ENCODE peak calls at places on chromosomes 7 and 10, in nine cellular contexts. One of them, this sample, is unnamed.

GRCh38 chr7:76191783-76192240 is 9.9 kb upstream of the SRRM3 start:
- DNase-seq in psoas muscle: no peak
- DNase-seq in HFF-Myc: peak; percentile 40
- DNase-seq in CD8-positive, alpha-beta memory T cell: no peak
- DNase-seq in cardiac muscle cell: peak; percentile 12
- DNase-seq in vagina: no peak
- DNase-seq in skeletal muscle cell: no peak
- DNase-seq in GM23338: peak; percentile 93
- DNase-seq in transverse colon: no peak
- DNase-seq in this sample: peak; percentile 84

GRCh38 chr10:86536294-86536861 is 14.8 kb upstream of the WAPL start:
- DNase-seq in cardiac muscle cell: no peak
- DNase-seq in vagina: no peak
- DNase-seq in psoas muscle: no peak
- DNase-seq in transverse colon: peak; percentile 13
- DNase-seq in skeletal muscle cell: no peak
- DNase-seq in HFF-Myc: no peak
- DNase-seq in CD8-positive, alpha-beta memory T cell: peak; percentile 74
- DNase-seq in GM23338: peak; percentile 75
- DNase-seq in this sample: peak; percentile 90

GRCh38 chr7:117114272-117114671 is 161.0 kb downstream of the ST7 start:
- DNase-seq in skeletal muscle cell: no peak
- DNase-seq in psoas muscle: no peak
- DNase-seq in HFF-Myc: no peak
- DNase-seq in vagina: no peak
- DNase-seq in CD8-positive, alpha-beta memory T cell: no peak
- DNase-seq in cardiac muscle cell: no peak
- DNase-seq in transverse colon: no peak
- DNase-seq in GM23338: no peak
- DNase-seq in this sample: no peak

GRCh38 chr10:84452006-84452405 is 123.6 kb downstream of the CCSER2 start:
- DNase-seq in GM23338: peak; percentile 26
- DNase-seq in cardiac muscle cell: no peak
- DNase-seq in vagina: no peak
- DNase-seq in psoas muscle: no peak
- DNase-seq in transverse colon: no peak
- DNase-seq in CD8-positive, alpha-beta memory T cell: no peak
- DNase-seq in skeletal muscle cell: no peak
- DNase-seq in HFF-Myc: no peak
- DNase-seq in this sample: no peak

GRCh38 chr7:127683776-127684681 is 32.0 kb downstream of the SND1 start:
- DNase-seq in CD8-positive, alpha-beta memory T cell: no peak
- DNase-seq in vagina: no peak
- DNase-seq in transverse colon: no peak
- DNase-seq in GM23338: peak; percentile 82
- DNase-seq in cardiac muscle cell: no peak
- DNase-seq in psoas muscle: no peak
- DNase-seq in skeletal muscle cell: peak; percentile 60
- DNase-seq in HFF-Myc: no peak
- DNase-seq in this sample: peak; percentile 6

GRCh38 chr10:119608316-119609155 is 11.8 kb upstream of the TIAL1 start:
- DNase-seq in skeletal muscle cell: no peak
- DNase-seq in HFF-Myc: no peak
- DNase-seq in vagina: no peak
- DNase-seq in cardiac muscle cell: peak; percentile 56
- DNase-seq in CD8-positive, alpha-beta memory T cell: no peak
- DNase-seq in psoas muscle: peak; percentile 78
- DNase-seq in GM23338: peak; percentile 73
- DNase-seq in transverse colon: peak; percentile 42
- DNase-seq in this sample: peak; percentile 43

GRCh38 chr10:97022616-97023015 is 163.1 kb downstream of the SLIT1 start:
- DNase-seq in GM23338: no peak
- DNase-seq in HFF-Myc: no peak
- DNase-seq in cardiac muscle cell: no peak
- DNase-seq in CD8-positive, alpha-beta memory T cell: no peak
- DNase-seq in skeletal muscle cell: no peak
- DNase-seq in transverse colon: no peak
- DNase-seq in psoas muscle: no peak
- DNase-seq in vagina: no peak
- DNase-seq in this sample: no peak

GRCh38 chr10:97842658-97843295 is 6.9 kb upstream of the GOLGA7B start:
- DNase-seq in transverse colon: no peak
- DNase-seq in skeletal muscle cell: no peak
- DNase-seq in psoas muscle: no peak
- DNase-seq in vagina: no peak
- DNase-seq in CD8-positive, alpha-beta memory T cell: no peak
- DNase-seq in GM23338: no peak
- DNase-seq in cardiac muscle cell: no peak
- DNase-seq in HFF-Myc: no peak
- DNase-seq in this sample: no peak

GRCh38 chr7:1899201-1899600 is 229.1 kb downstream of the ELFN1 start:
- DNase-seq in cardiac muscle cell: no peak
- DNase-seq in skeletal muscle cell: peak; percentile 60
- DNase-seq in HFF-Myc: no peak
- DNase-seq in GM23338: no peak
- DNase-seq in vagina: no peak
- DNase-seq in CD8-positive, alpha-beta memory T cell: no peak
- DNase-seq in transverse colon: no peak
- DNase-seq in psoas muscle: peak; percentile 83
- DNase-seq in this sample: no peak

GRCh38 chr7:101216860-101217387 is 457 bp downstream of the PLOD3 start:
- DNase-seq in CD8-positive, alpha-beta memory T cell: no peak
- DNase-seq in HFF-Myc: no peak
- DNase-seq in GM23338: peak; percentile 58
- DNase-seq in cardiac muscle cell: peak; percentile 22
- DNase-seq in transverse colon: no peak
- DNase-seq in vagina: no peak
- DNase-seq in skeletal muscle cell: no peak
- DNase-seq in psoas muscle: no peak
- DNase-seq in this sample: no peak

GRCh38 chr7:117844678-117845077 is 28.6 kb downstream of the CTTNBP2 start:
- DNase-seq in psoas muscle: no peak
- DNase-seq in vagina: no peak
- DNase-seq in transverse colon: no peak
- DNase-seq in HFF-Myc: no peak
- DNase-seq in skeletal muscle cell: no peak
- DNase-seq in cardiac muscle cell: no peak
- DNase-seq in CD8-positive, alpha-beta memory T cell: no peak
- DNase-seq in GM23338: no peak
- DNase-seq in this sample: no peak

GRCh38 chr7:98217623-98218582 is 6.7 kb downstream of the BHLHA15 start:
- DNase-seq in transverse colon: no peak
- DNase-seq in skeletal muscle cell: no peak
- DNase-seq in vagina: no peak
- DNase-seq in cardiac muscle cell: no peak
- DNase-seq in psoas muscle: peak; percentile 46
- DNase-seq in CD8-positive, alpha-beta memory T cell: no peak
- DNase-seq in HFF-Myc: no peak
- DNase-seq in GM23338: no peak
- DNase-seq in this sample: peak; percentile 64

GRCh38 chr10:16472828-16473227 is 36.0 kb downstream of the PTER start:
- DNase-seq in HFF-Myc: no peak
- DNase-seq in psoas muscle: no peak
- DNase-seq in vagina: no peak
- DNase-seq in transverse colon: no peak
- DNase-seq in GM23338: no peak
- DNase-seq in skeletal muscle cell: no peak
- DNase-seq in cardiac muscle cell: no peak
- DNase-seq in CD8-positive, alpha-beta memory T cell: no peak
- DNase-seq in this sample: no peak

GRCh38 chr7:40482794-40483374 is 348.1 kb downstream of the SUGCT start:
- DNase-seq in transverse colon: no peak
- DNase-seq in skeletal muscle cell: no peak
- DNase-seq in vagina: no peak
- DNase-seq in CD8-positive, alpha-beta memory T cell: no peak
- DNase-seq in psoas muscle: no peak
- DNase-seq in cardiac muscle cell: no peak
- DNase-seq in GM23338: no peak
- DNase-seq in HFF-Myc: no peak
- DNase-seq in this sample: no peak

GRCh38 chr7:101823086-101823485 is 5.7 kb downstream of the CUX1 start:
- DNase-seq in transverse colon: no peak
- DNase-seq in vagina: no peak
- DNase-seq in psoas muscle: no peak
- DNase-seq in GM23338: no peak
- DNase-seq in CD8-positive, alpha-beta memory T cell: no peak
- DNase-seq in HFF-Myc: no peak
- DNase-seq in skeletal muscle cell: no peak
- DNase-seq in cardiac muscle cell: no peak
- DNase-seq in this sample: no peak

GRCh38 chr7:66140924-66141323 is 26.3 kb downstream of the CRCP start:
- DNase-seq in cardiac muscle cell: peak; percentile 74
- DNase-seq in skeletal muscle cell: no peak
- DNase-seq in psoas muscle: peak; percentile 80
- DNase-seq in CD8-positive, alpha-beta memory T cell: no peak
- DNase-seq in GM23338: peak; percentile 57
- DNase-seq in HFF-Myc: no peak
- DNase-seq in transverse colon: peak; percentile 47
- DNase-seq in vagina: no peak
- DNase-seq in this sample: peak; percentile 28

GRCh38 chr7:40077849-40078248 is 56.6 kb downstream of the MPLKIP start:
- DNase-seq in transverse colon: no peak
- DNase-seq in CD8-positive, alpha-beta memory T cell: no peak
- DNase-seq in HFF-Myc: no peak
- DNase-seq in skeletal muscle cell: peak; percentile 6
- DNase-seq in GM23338: no peak
- DNase-seq in vagina: no peak
- DNase-seq in psoas muscle: no peak
- DNase-seq in cardiac muscle cell: no peak
- DNase-seq in this sample: no peak

GRCh38 chr7:155969192-155969929 is 157.1 kb upstream of the SHH start:
- DNase-seq in skeletal muscle cell: no peak
- DNase-seq in transverse colon: no peak
- DNase-seq in HFF-Myc: no peak
- DNase-seq in cardiac muscle cell: no peak
- DNase-seq in CD8-positive, alpha-beta memory T cell: no peak
- DNase-seq in GM23338: no peak
- DNase-seq in vagina: peak; percentile 69
- DNase-seq in psoas muscle: no peak
- DNase-seq in this sample: no peak

GRCh38 chr10:49187950-49188761 is at the start of gene TMEM273:
- DNase-seq in CD8-positive, alpha-beta memory T cell: no peak
- DNase-seq in HFF-Myc: no peak
- DNase-seq in transverse colon: peak; percentile 68
- DNase-seq in vagina: peak; percentile 87
- DNase-seq in GM23338: no peak
- DNase-seq in skeletal muscle cell: no peak
- DNase-seq in cardiac muscle cell: no peak
- DNase-seq in psoas muscle: peak; percentile 84
- DNase-seq in this sample: no peak

DNA sequence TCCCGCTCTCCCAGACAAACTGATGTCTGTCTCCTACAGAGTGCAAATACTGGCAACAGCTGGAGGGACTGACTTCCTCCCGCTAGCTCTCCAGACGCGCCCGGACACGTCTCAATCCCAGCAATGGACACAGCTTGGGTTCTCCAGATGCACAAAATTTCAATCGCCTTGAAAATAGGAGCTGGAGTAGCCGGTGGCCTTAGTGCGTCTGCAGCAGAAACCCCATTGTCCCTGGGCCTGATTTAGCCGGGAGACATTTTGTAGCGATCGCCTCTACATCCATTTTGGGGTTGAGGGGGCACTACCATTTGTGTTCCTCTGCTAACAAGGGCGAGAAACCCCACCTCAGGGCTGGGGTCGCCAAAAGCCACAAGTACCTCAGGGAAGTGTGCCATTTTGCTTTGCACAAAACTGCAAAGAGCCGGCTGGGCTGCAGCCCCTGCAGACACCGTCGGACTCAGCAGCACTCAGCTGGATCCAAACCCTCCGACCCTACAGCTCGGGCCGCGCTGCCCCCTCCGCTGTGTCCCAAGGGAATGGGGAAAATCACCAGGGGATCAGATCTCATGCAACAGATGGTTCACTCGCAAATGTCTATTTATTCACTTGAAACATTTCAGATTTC is 5.9 kb downstream of the CPA2 start:
- DNase-seq in vagina: peak; percentile 74
- DNase-seq in GM23338: peak; percentile 46
- DNase-seq in skeletal muscle cell: no peak
- DNase-seq in CD8-positive, alpha-beta memory T cell: no peak
- DNase-seq in HFF-Myc: no peak
- DNase-seq in psoas muscle: no peak
- DNase-seq in cardiac muscle cell: peak; percentile 18
- DNase-seq in transverse colon: no peak
- DNase-seq in this sample: peak; percentile 38
- H3K4me3 ChIP-seq in vagina: peak overlapping the region; percentile 11
- H3K4me3 ChIP-seq in GM23338: peak overlapping the region; percentile 40
- H3K4me3 ChIP-seq in skeletal muscle cell: peak overlapping the region; percentile 12
- H3K4me3 ChIP-seq in CD8-positive, alpha-beta memory T cell: no peak overlapping the region
- H3K4me3 ChIP-seq in HFF-Myc: no peak overlapping the region
- H3K4me3 ChIP-seq in psoas muscle: peak overlapping the region; percentile 28
- H3K4me3 ChIP-seq in cardiac muscle cell: no peak overlapping the region
- H3K4me3 ChIP-seq in transverse colon: no peak overlapping the region
- H3K4me3 ChIP-seq in this sample: no peak overlapping the region

GRCh38 chr10:126972622-126973414 is 67.6 kb downstream of the DOCK1 start:
- DNase-seq in HFF-Myc: peak; percentile 67
- DNase-seq in CD8-positive, alpha-beta memory T cell: no peak
- DNase-seq in GM23338: no peak
- DNase-seq in transverse colon: no peak
- DNase-seq in psoas muscle: no peak
- DNase-seq in cardiac muscle cell: no peak
- DNase-seq in skeletal muscle cell: peak; percentile 66
- DNase-seq in vagina: no peak
- DNase-seq in this sample: no peak
- H3K4me3 ChIP-seq in HFF-Myc: no peak overlapping the region
- H3K4me3 ChIP-seq in CD8-positive, alpha-beta memory T cell: no peak overlapping the region
- H3K4me3 ChIP-seq in GM23338: no peak overlapping the region
- H3K4me3 ChIP-seq in transverse colon: no peak overlapping the region
- H3K4me3 ChIP-seq in psoas muscle: no peak overlapping the region
- H3K4me3 ChIP-seq in cardiac muscle cell: no peak overlapping the region
- H3K4me3 ChIP-seq in skeletal muscle cell: peak overlapping the region; percentile 2
- H3K4me3 ChIP-seq in vagina: no peak overlapping the region
- H3K4me3 ChIP-seq in this sample: no peak overlapping the region

GRCh38 chr7:143382791-143383641 is 1.9 kb downstream of the ZYX start:
- DNase-seq in vagina: no peak
- DNase-seq in GM23338: no peak
- DNase-seq in cardiac muscle cell: no peak
- DNase-seq in HFF-Myc: no peak
- DNase-seq in psoas muscle: no peak
- DNase-seq in skeletal muscle cell: no peak
- DNase-seq in CD8-positive, alpha-beta memory T cell: no peak
- DNase-seq in transverse colon: no peak
- DNase-seq in this sample: peak; percentile 51
- H3K4me3 ChIP-seq in vagina: peak overlapping the region; percentile 93
- H3K4me3 ChIP-seq in GM23338: peak overlapping the region; percentile 99
- H3K4me3 ChIP-seq in cardiac muscle cell: no peak overlapping the region
- H3K4me3 ChIP-seq in HFF-Myc: peak overlapping the region; percentile 96
- H3K4me3 ChIP-seq in psoas muscle: peak overlapping the region; percentile 98
- H3K4me3 ChIP-seq in skeletal muscle cell: peak overlapping the region; percentile 93
- H3K4me3 ChIP-seq in CD8-positive, alpha-beta memory T cell: peak overlapping the region; percentile 61
- H3K4me3 ChIP-seq in transverse colon: peak overlapping the region; percentile 92
- H3K4me3 ChIP-seq in this sample: peak overlapping the region; percentile 90

GRCh38 chr10:133209117-133209516 is 20.9 kb upstream of the UTF1 start:
- DNase-seq in GM23338: no peak
- DNase-seq in transverse colon: no peak
- DNase-seq in HFF-Myc: no peak
- DNase-seq in CD8-positive, alpha-beta memory T cell: no peak
- DNase-seq in psoas muscle: no peak
- DNase-seq in cardiac muscle cell: no peak
- DNase-seq in skeletal muscle cell: no peak
- DNase-seq in vagina: no peak
- DNase-seq in this sample: no peak
- H3K4me3 ChIP-seq in GM23338: no peak overlapping the region
- H3K4me3 ChIP-seq in transverse colon: no peak overlapping the region
- H3K4me3 ChIP-seq in HFF-Myc: no peak overlapping the region
- H3K4me3 ChIP-seq in CD8-positive, alpha-beta memory T cell: no peak overlapping the region
- H3K4me3 ChIP-seq in psoas muscle: no peak overlapping the region
- H3K4me3 ChIP-seq in cardiac muscle cell: no peak overlapping the region
- H3K4me3 ChIP-seq in skeletal muscle cell: no peak overlapping the region
- H3K4me3 ChIP-seq in vagina: no peak overlapping the region
- H3K4me3 ChIP-seq in this sample: no peak overlapping the region

GRCh38 chr7:152522551-152522950 is 86.7 kb upstream of the KMT2C start:
- DNase-seq in vagina: no peak
- DNase-seq in HFF-Myc: no peak
- DNase-seq in psoas muscle: peak; percentile 61
- DNase-seq in transverse colon: no peak
- DNase-seq in CD8-positive, alpha-beta memory T cell: no peak
- DNase-seq in GM23338: peak; percentile 25
- DNase-seq in cardiac muscle cell: no peak
- DNase-seq in skeletal muscle cell: peak; percentile 4
- DNase-seq in this sample: peak; percentile 62
- H3K4me3 ChIP-seq in vagina: peak overlapping the region; percentile 30
- H3K4me3 ChIP-seq in HFF-Myc: no peak overlapping the region
- H3K4me3 ChIP-seq in psoas muscle: peak overlapping the region; percentile 45
- H3K4me3 ChIP-seq in transverse colon: peak overlapping the region; percentile 1
- H3K4me3 ChIP-seq in CD8-positive, alpha-beta memory T cell: no peak overlapping the region
- H3K4me3 ChIP-seq in GM23338: no peak overlapping the region
- H3K4me3 ChIP-seq in cardiac muscle cell: no peak overlapping the region
- H3K4me3 ChIP-seq in skeletal muscle cell: peak overlapping the region; percentile 5
- H3K4me3 ChIP-seq in this sample: no peak overlapping the region

This sample was measured in H7.